ENCODE peak calls at places on chromosome 16, in seven cellular contexts. B, P, S, A, N, J and M are unnamed samples.

GRCh38 chr16:14564323-14564722 is 65.7 kb downstream of the PARN start:
- DNase-seq in A (no peak), P (no peak), S (no peak), J (no peak), N (no peak), B (no peak), M (no peak)

GRCh38 chr16:85474808-85475207 is 138.3 kb upstream of the GSE1 start:
- DNase-seq in N (no peak), P (no peak), A (no peak), S (no peak), B (no peak), J (no peak), M (no peak)

GRCh38 chr16:4101421-4102275 is 14.6 kb downstream of the ADCY9 start:
- DNase-seq in A (no peak), S (no peak), J (no peak), B (no peak), N (no peak), P (peak), M (no peak)

GRCh38 chr16:79110242-79110641 is 490.3 kb downstream of the MAF start:
- DNase-seq in S (no peak), B (no peak), A (no peak), P (no peak), J (no peak), N (no peak), M (no peak)

GRCh38 chr16:85629326-85629725 is 16.2 kb downstream of the GSE1 start:
- DNase-seq in A (no peak), J (no peak), B (no peak), N (no peak), P (peak), S (no peak), M (no peak)

GRCh38 chr16:58628845-58629680 is 563 bp downstream of the CNOT1 start:
- DNase-seq in N (peak), B (peak), A (peak), J (peak), P (peak), S (peak), M (peak)

GRCh38 chr16:85475233-85475632 is 137.9 kb upstream of the GSE1 start:
- DNase-seq in J (no peak), A (no peak), N (no peak), B (no peak), P (no peak), S (peak), M (no peak)

GRCh38 chr16:67158637-67159600 is 790 bp downstream of the TRADD start:
- DNase-seq in J (no peak), B (no peak), A (no peak), S (no peak), P (peak), N (peak), M (no peak)

GRCh38 chr16:8852534-8852933 is 16.3 kb downstream of the CARHSP1 start:
- DNase-seq in N (peak), P (no peak), A (no peak), J (no peak), B (no peak), S (no peak), M (no peak)

GRCh38 chr16:4319454-4319853 is 3.6 kb downstream of the GLIS2 start:
- DNase-seq in J (no peak), S (no peak), B (no peak), N (peak), A (no peak), P (no peak), M (peak)

GRCh38 chr16:77812856-77813523 is 24.6 kb downstream of the VAT1L start:
- DNase-seq in N (no peak), A (peak), S (no peak), J (no peak), P (no peak), B (peak), M (no peak)

GRCh38 chr16:75471723-75472634 is 7.5 kb upstream of the TMEM170A start:
- DNase-seq in N (peak), J (no peak), S (peak), A (peak), B (peak), P (peak), M (no peak)

GRCh38 chr16:9978160-9978725 is 204.0 kb downstream of the GRIN2A start:
- DNase-seq in N (no peak), B (no peak), S (no peak), P (no peak), A (no peak), J (no peak), M (no peak)

GRCh38 chr16:27199747-27200146 is 3.6 kb upstream of the KDM8 start:
- DNase-seq in N (no peak), J (no peak), P (no peak), S (no peak), B (no peak), A (peak), M (no peak)

GRCh38 chr16:576823-577201 is 7.0 kb downstream of the PIGQ start:
- DNase-seq in J (no peak), A (no peak), B (no peak), S (no peak), N (no peak), P (no peak), M (no peak)
- TF ChIP-seq CTCF in J (no peak), A (peak), B (no peak), S (no peak), N (no peak), P (no peak), M (no peak)

DNA sequence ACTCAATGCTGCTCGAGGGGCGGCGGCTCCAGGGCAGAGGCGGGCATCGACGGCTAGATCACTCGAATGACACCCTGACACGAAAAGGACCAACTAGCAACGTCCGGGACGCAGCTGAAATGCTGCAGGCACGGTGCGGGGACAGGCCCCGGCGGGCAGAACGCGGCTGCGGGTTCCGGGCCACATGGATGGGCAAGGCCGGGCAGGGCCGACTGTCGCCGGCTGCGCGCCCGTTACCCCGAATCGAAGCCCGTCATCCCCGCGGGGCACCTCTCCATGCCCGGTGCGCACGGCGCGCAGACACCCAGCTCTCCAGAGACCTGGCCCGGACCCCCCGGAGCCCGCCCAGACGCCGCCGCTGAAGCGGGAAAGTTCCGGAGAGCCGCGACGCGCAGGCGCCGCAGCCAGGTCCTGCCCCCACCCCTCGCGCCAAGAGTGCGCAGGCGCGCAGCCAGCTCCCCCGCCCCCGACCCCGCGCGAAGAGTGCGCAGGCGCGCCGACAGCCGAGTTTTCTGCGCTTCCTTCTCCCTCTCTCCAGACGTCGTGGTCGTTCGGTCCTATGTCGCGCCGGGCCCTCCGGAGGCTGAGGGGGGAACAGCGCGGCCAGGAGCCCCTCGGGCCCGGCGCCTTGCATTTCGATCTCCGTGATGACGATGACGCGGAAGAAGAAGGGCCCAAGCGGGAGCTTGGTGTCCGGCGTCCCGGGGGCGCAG is at the start of gene TCF25:
- DNase-seq in N (peak), P (peak), S (peak), A (peak), B (peak), J (peak), M (peak)
- TF ChIP-seq CTCF in N (no peak), P (no peak), S (no peak), A (no peak), B (no peak), J (no peak), M (no peak)

GRCh38 chr16:87410958-87411357 is 18.8 kb downstream of the MAP1LC3B start:
- DNase-seq in P (no peak), A (no peak), B (no peak), N (peak), S (no peak), J (peak), M (no peak)
- TF ChIP-seq CTCF in P (peak), A (peak), B (peak), N (no peak), S (no peak), J (no peak), M (no peak)

DNA sequence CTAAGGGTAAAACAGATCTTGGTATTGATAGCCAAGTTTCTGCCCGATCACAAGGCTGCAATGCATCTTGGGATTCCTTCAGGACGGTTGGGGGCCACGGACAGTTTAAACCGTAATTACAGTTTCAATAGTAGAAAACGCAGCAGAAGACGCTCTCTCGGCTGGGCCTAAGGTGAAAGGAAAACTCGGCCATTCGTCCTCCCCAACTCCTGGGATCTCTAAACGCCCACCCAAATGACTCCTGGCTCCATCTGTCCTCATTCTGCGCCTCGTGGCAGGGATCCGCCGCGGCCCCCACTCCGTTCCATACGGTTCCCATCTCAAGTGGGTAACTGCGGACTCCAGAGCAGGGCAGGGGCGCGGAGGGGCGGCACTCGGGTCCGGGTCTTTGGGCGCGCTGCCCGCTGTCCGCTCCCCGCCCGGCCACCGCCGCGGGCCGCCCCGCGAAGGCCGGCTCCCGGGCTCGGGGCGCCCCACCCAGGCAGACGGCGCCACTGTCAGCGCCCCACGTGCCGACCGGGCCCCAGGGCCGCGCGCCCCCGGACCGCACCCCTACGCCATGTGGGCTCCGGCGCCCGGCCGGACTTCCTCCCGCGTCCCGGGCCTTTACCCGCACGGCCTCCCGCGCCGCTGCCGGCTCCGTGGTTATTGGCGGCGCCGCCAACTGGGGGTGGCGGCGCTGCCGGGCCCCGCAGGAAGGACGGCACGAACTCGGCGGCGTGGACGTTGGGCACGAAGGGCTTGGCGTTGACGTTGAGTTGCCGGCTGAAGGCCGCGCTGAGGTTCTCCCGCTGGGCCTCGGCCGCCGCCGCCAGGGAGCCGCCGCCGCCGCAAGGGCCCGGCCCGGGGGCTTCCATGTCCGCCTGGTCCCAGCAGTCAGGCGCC is 755 bp downstream of the GSPT1 start:
- DNase-seq in J (peak), A (peak), N (peak), S (peak), B (peak), P (peak), M (no peak)
- TF ChIP-seq CTCF in J (no peak), A (no peak), N (no peak), S (no peak), B (no peak), P (peak), M (no peak)

GRCh38 chr16:47037396-47037745 is 63.9 kb upstream of the DNAJA2 start:
- DNase-seq in S (no peak), A (peak), J (peak), P (peak), N (no peak), B (no peak), M (peak)

GRCh38 chr16:47037746-47038458 is 64.4 kb upstream of the DNAJA2 start:
- DNase-seq in N (peak), B (peak), J (peak), P (peak), A (peak), S (peak), M (peak)

GRCh38 chr16:47034455-47034854 is 61.0 kb upstream of the DNAJA2 start:
- DNase-seq in J (no peak), A (no peak), S (no peak), B (no peak), P (no peak), N (no peak), M (no peak)

GRCh38 chr16:47035436-47035835 is 62.0 kb upstream of the DNAJA2 start:
- DNase-seq in J (no peak), A (no peak), S (no peak), N (no peak), P (no peak), B (no peak), M (no peak)

GRCh38 chr16:47036201-47036600 is 62.7 kb upstream of the DNAJA2 start:
- DNase-seq in S (no peak), N (no peak), J (no peak), P (no peak), B (no peak), A (no peak), M (no peak)
- TF ChIP-seq CTCF in S (no peak), N (no peak), J (no peak), P (no peak), B (no peak), A (no peak), M (no peak)

DNA sequence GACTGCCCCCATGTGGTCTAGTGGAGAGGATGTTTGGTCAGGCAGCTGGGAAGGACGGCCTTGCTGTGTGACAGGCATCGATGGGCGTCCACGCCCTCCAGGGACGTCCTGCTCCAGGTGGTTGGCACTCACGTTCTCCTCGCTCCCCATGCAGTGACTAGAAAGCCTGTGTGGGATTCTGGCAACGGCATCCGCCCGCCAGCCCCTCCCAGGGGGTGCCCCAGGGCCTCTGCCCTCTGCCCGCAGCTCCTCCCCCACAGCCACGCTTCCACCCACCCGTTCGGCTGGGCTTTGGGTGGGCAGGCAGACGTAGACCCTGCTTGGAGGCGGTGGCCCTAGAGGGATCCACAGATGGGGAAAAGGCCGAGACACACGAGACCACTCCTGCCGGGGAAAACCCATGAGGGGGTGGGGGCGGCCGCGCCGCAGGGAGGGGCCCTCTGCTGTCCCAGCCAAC is 4.7 kb upstream of the IL17C start:
- DNase-seq in A (no peak), N (no peak), J (no peak), S (peak), B (no peak), P (no peak), M (no peak)
- TF ChIP-seq CTCF in A (peak), N (peak), J (no peak), S (peak), B (peak), P (peak), M (no peak)

DNA sequence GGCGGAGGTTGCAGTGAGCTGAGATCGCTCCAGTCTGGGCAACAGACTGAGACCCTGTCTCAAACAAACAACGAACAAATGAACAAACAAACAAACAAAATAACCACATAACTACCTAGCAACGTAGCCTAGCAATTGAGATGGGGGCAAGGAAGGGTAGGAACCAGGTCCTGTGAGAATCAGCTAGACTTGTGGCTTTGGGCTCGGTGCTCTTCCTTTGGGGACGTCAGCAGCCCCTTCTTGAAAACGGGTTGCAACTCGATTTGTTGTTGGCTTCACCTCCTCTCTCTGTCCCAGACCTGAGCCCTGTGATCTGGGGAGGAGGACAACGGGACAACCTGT is 72.2 kb downstream of the ABCC1 start:
- DNase-seq in A (no peak), N (no peak), J (no peak), P (no peak), S (no peak), B (no peak), M (no peak)
- TF ChIP-seq CTCF in A (no peak), N (no peak), J (no peak), P (no peak), S (no peak), B (no peak), M (no peak)

DNA sequence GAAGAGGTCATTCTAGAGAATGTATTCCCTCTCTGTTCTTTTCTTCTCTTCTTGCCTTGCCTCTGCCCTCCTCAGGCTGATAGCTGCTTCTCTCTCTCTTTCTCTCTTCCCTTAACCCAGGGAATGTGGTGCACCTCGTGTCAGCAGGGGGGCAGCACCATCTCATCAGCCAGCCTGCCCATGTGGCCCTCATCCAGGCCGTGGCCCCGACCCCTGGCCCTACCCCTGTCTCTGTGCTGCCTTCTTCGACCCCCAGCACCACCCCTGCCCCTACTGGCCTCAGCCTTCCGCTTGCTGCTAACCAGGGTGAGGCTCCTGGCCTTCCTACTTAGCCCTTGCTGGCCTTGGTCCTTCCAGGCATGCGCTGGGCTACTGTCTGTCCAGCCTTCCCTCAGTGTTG is 23.5 kb downstream of the SRCAP start:
- DNase-seq in J (no peak), B (no peak), A (no peak), S (no peak), N (no peak), P (no peak), M (no peak)
- TF ChIP-seq CTCF in J (no peak), B (peak), A (no peak), S (no peak), N (no peak), P (peak), M (no peak)

DNA sequence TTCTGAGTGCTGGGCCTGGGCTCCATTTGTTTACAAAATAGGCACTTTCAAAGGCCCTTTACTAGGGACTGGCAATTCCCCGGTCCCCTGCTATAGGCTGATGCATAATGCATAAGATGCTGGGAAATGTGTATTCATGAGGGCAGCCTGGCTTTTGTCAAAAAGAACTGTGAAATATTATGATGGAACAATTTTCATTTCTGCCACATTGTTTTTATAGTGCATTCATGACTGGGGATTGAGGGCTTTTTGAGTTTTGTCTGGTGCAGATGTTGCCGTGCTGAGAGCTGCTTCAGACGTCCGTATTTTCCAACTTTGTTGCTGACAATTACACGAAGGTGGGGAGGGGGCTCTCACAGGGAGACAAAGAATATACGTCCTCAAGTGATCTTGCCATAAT is 616.9 kb upstream of the CDH5 start:
- DNase-seq in B (no peak), N (no peak), S (no peak), J (no peak), A (no peak), P (no peak), M (no peak)
- TF ChIP-seq CTCF in B (no peak), N (no peak), S (no peak), J (no peak), A (no peak), P (no peak), M (no peak)